ENCODE peak calls at places on chromosomes 3 and 15, in seven cellular contexts. L, R, Z, K, T, W and Y are unnamed samples.

GRCh38 chr3:151327571-151328198 is 1.7 kb downstream of the P2RY13 start:
- DNase-seq in L (no peak), R (no peak), Z (no peak), K (no peak), T (peak), W (no peak), Y (no peak)

GRCh38 chr15:88989578-88989977 is 76.4 kb upstream of the MFGE8 start:
- DNase-seq in L (no peak), R (no peak), Z (no peak), K (peak), T (peak), W (no peak), Y (no peak)

GRCh38 chr3:4492240-4493007 is 724 bp upstream of the ITPR1 start:
- DNase-seq in L (peak), R (peak), Z (no peak), K (no peak), T (peak), W (peak), Y (peak)

GRCh38 chr15:53611145-53611920 is 148.1 kb downstream of the WDR72 start:
- DNase-seq in L (no peak), R (no peak), Z (no peak), K (no peak), T (no peak), W (no peak), Y (no peak)

GRCh38 chr15:35596261-35596660 is 50.3 kb upstream of the DPH6 start:
- DNase-seq in L (no peak), R (no peak), Z (no peak), K (no peak), T (peak), W (no peak), Y (no peak)

GRCh38 chr15:77457619-77458265 is 37.1 kb downstream of the HMG20A start:
- DNase-seq in L (no peak), R (no peak), Z (no peak), K (no peak), T (peak), W (no peak), Y (no peak)

GRCh38 chr3:169661567-169662214 is 1.8 kb downstream of the MECOM start:
- DNase-seq in L (peak), R (peak), Z (no peak), K (no peak), T (no peak), W (peak), Y (peak)

GRCh38 chr15:99305761-99306505 is 54.7 kb downstream of the LRRC28 start:
- DNase-seq in L (no peak), R (peak), Z (no peak), K (peak), T (peak), W (peak), Y (no peak)

GRCh38 chr3:157438371-157438735 is 1.7 kb downstream of the PTX3 start:
- DNase-seq in L (no peak), R (no peak), Z (no peak), K (no peak), T (no peak), W (no peak), Y (no peak)

GRCh38 chr3:41276191-41276590 is 76.9 kb downstream of the CTNNB1 start:
- DNase-seq in L (no peak), R (no peak), Z (no peak), K (no peak), T (peak), W (no peak), Y (no peak)

GRCh38 chr15:80996247-80996646 is 4.5 kb upstream of the TLNRD1 start:
- DNase-seq in L (no peak), R (no peak), Z (no peak), K (no peak), T (no peak), W (no peak), Y (no peak)

GRCh38 chr3:62589078-62589477 is 215.7 kb upstream of the FEZF2 start:
- DNase-seq in L (no peak), R (no peak), Z (no peak), K (no peak), T (no peak), W (no peak), Y (no peak)

GRCh38 chr3:65114041-65114440 is 426.2 kb upstream of the ADAMTS9 start:
- DNase-seq in L (no peak), R (no peak), Z (no peak), K (no peak), T (no peak), W (no peak), Y (no peak)

GRCh38 chr3:178971614-178972013 is 100.0 kb downstream of the ZMAT3 start:
- DNase-seq in L (no peak), R (no peak), Z (no peak), K (no peak), T (no peak), W (no peak), Y (no peak)

GRCh38 chr15:51093865-51094605 is 671 bp downstream of the TNFAIP8L3 start:
- DNase-seq in L (peak), R (no peak), Z (no peak), K (no peak), T (peak), W (peak), Y (peak)

GRCh38 chr3:16917256-16917935 is 32.6 kb downstream of the PLCL2 start:
- DNase-seq in L (no peak), R (no peak), Z (no peak), K (no peak), T (peak), W (no peak), Y (no peak)

GRCh38 chr15:99307735-99308134 is 56.5 kb downstream of the LRRC28 start:
- DNase-seq in L (no peak), R (no peak), Z (no peak), K (no peak), T (no peak), W (no peak), Y (no peak)

GRCh38 chr15:92655178-92655995 is at the start of gene FAM174B:
- DNase-seq in L (peak), R (peak), Z (no peak), K (no peak), T (peak), W (peak), Y (peak)

GRCh38 chr15:54884312-54884711 is 312.4 kb downstream of the RSL24D1 start:
- DNase-seq in L (no peak), R (no peak), Z (no peak), K (no peak), T (no peak), W (no peak), Y (no peak)

GRCh38 chr15:40081691-40082194 is 26.9 kb downstream of the BMF start:
- DNase-seq in L (no peak), R (peak), Z (no peak), K (no peak), T (peak), W (peak), Y (peak)

DNA sequence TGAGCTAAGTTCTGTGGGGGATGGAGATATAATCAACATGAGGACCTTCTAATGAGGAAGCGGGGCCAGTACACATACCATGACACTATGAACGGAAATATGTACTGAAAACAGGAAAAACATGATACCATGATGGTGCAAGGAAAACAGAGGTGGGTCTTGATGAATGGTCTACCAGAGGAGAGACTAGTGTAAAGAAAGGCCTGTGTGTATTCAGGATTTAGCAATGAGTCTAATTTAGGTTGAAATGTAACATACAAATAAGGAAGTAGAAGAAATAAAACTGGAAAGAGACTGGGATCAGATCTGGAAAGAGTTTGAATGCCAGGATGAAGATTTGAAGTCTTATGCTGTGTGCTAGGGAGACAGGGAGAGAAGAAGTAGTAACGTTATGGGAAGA is 38.9 kb upstream of the TPRG1 start:
- DNase-seq in L (no peak), R (no peak), Z (no peak), K (no peak), T (no peak), W (no peak), Y (no peak)
- TF ChIP-seq CTCF in L (no peak), R (no peak), Z (no peak), K (no peak), T (no peak), W (no peak), Y (no peak)

DNA sequence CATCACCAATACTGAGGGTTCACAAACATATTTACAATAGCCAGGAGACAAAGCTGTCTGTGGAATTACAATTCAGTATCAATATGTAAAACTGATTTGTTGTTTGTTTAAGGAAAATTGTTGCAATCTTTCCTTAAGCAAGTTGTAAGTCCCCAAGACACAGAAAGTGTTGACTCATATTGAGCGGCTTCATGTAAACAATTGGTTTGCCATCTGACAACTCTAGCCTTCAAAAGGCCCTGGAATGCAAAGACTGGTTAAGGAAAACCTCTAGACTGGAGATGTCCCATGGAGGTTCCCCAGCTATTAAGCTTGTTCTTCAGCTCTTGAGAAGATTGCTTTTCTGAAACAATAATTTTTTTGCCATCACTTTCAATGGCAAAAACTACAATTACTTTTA is 283.7 kb upstream of the PROK2 start:
- DNase-seq in L (no peak), R (no peak), Z (no peak), K (no peak), T (peak), W (no peak), Y (no peak)
- TF ChIP-seq CTCF in L (no peak), R (no peak), Z (no peak), K (no peak), T (no peak), W (no peak), Y (no peak)

GRCh38 chr15:63826513-63826912 is 7.2 kb downstream of the HERC1 start:
- DNase-seq in L (no peak), R (no peak), Z (no peak), K (no peak), T (peak), W (no peak), Y (no peak)
- TF ChIP-seq CTCF in L (no peak), R (no peak), Z (no peak), K (peak), T (peak), W (peak), Y (no peak)

GRCh38 chr3:168091299-168091852 is 4.3 kb downstream of the GOLIM4 start:
- DNase-seq in L (no peak), R (no peak), Z (no peak), K (no peak), T (no peak), W (no peak), Y (no peak)
- TF ChIP-seq CTCF in L (no peak), R (no peak), Z (no peak), K (no peak), T (no peak), W (no peak), Y (no peak)

DNA sequence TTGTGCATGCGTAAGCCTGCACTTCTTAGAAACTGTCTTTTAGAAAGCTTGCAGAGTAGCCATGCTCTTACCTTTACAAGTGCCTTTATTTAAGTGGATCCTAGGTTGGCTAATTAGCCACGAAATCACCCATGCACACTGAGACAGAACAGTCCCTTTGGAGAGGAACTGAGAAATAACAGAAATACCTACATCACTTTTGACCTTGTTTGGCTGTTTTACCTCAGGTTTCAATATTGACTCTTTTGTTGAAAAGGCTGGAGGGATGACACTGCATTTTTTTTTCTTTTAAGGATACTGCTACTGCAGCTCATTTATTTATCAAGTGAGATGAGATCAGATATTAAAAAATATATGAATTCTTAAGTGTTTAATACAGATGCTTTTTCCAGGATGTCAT is 155.6 kb upstream of the GOLIM4 start:
- DNase-seq in L (no peak), R (no peak), Z (no peak), K (no peak), T (no peak), W (no peak), Y (no peak)
- TF ChIP-seq CTCF in L (no peak), R (no peak), Z (no peak), K (no peak), T (no peak), W (no peak), Y (no peak)

DNA sequence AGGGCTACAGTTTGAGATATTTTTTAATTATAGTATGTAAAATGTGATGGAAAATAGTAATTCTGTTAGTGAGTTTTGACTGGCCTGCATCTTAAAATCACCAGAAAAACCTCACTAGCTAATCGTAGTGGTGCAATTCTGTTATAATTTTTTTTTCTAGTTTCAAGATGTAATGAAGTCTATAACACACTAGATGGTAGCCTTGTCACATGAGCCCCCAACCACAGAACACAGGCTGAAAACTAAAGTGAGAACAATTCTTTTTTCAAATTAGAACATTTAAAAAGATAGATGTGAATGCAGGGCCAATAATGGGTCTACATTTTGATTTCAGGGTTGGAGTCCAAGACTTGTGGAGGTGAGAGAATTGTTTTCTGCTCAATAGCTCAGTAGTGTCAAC is 83.3 kb upstream of the KCNH8 start:
- DNase-seq in L (no peak), R (no peak), Z (no peak), K (no peak), T (no peak), W (no peak), Y (no peak)
- TF ChIP-seq CTCF in L (no peak), R (no peak), Z (peak), K (no peak), T (no peak), W (peak), Y (no peak)

DNA sequence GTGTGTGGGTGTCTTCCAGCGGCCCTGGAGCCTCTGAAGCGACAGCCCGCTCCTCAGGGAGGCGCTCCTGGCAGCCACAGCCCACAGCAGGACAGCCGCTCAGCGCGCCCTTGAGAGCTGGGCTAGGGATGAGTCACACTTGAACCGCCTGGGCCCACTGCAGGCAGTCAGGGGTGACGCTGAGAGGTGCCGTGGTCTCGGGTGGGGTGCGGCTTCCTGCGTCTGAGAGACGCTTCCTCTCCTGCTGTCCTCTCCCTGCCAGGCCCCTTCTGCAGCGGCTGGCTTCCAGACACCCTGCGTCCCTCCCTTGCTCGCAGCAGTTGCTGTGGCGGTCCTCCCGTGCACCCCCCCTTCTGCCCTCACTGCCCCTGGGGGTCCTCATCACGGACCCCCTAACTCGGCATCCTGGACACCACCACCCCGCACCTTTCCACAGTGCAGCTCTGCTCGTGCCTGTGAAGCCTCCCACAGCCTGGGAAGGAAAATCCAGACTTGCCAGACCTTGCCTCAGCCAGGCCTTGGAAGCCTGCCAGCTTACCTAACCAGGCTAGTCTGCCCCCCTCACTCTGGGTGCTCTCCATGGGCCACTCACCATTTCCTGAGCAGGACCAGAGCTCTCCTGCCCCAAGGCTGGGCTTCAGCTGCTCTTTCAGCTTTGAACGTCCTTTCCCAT is 1.1 kb upstream of the SPTBN5 start:
- DNase-seq in L (no peak), R (peak), Z (no peak), K (no peak), T (peak), W (peak), Y (no peak)
- TF ChIP-seq CTCF in L (no peak), R (no peak), Z (no peak), K (peak), T (peak), W (peak), Y (no peak)